ENCODE peak calls at places on chromosomes 1 and 21, in six cellular contexts. X is aorta, B is transverse colon, O is endodermal cell, A is caudate nucleus, T is mesendoderm. Y is an unnamed sample.

GRCh38 chr1:50913954-50914353 is 46.1 kb downstream of the FAF1 start:
- DNase-seq in A (no peak), O (no peak), T (no peak), B (no peak), X (no peak), Y (no peak)

GRCh38 chr1:100799954-100800612 is 80.5 kb downstream of the VCAM1 start:
- DNase-seq in A (no peak), O (no peak), X (no peak), B (no peak), T (no peak), Y (no peak)

GRCh38 chr1:181777812-181778211 is 283.7 kb downstream of the ZNF648 start:
- DNase-seq in B (no peak), O (no peak), T (no peak), X (no peak), A (no peak), Y (no peak)

GRCh38 chr1:208910161-208910560 is 666.0 kb upstream of the PLXNA2 start:
- DNase-seq in T (no peak), A (no peak), O (no peak), B (no peak), X (no peak), Y (no peak)

GRCh38 chr21:16533692-16534407 is 804.1 kb downstream of the USP25 start:
- DNase-seq in A (no peak), X (no peak), B (no peak), O (no peak), T (no peak), Y (no peak)

GRCh38 chr1:67170751-67171573 is 4.7 kb downstream of the IL23R start:
- DNase-seq in O (no peak), A (no peak), X (no peak), T (no peak), B (no peak), Y (no peak)

GRCh38 chr1:147600119-147601111 is 59.1 kb downstream of the BCL9 start:
- DNase-seq in T (peak; percentile 70), X (no peak), B (no peak), O (no peak), A (no peak), Y (no peak)

GRCh38 chr1:2545754-2546514 is 10.2 kb upstream of the TNFRSF14 start:
- DNase-seq in B (peak; percentile 95), A (peak; percentile 22), O (peak; percentile 98), X (peak; percentile 94), T (peak; percentile 96), Y (peak; percentile 90)

GRCh38 chr21:37531402-37532042 is 164.9 kb downstream of the DYRK1A start:
- DNase-seq in X (peak; percentile 66), O (no peak), T (no peak), B (peak; percentile 20), A (no peak), Y (peak; percentile 46)

GRCh38 chr1:1049318-1050165 is 24.6 kb downstream of the RNF223 start:
- DNase-seq in B (no peak), A (no peak), O (no peak), T (no peak), X (no peak), Y (no peak)

GRCh38 chr1:228935855-228936727 is 200.8 kb downstream of the RHOU start:
- DNase-seq in B (no peak), A (no peak), O (no peak), T (no peak), X (no peak), Y (no peak)

GRCh38 chr1:155569988-155570592 is 7.5 kb upstream of the ASH1L start:
- DNase-seq in X (no peak), B (no peak), A (no peak), T (peak; percentile 11), O (peak; percentile 19), Y (no peak)

GRCh38 chr21:43797415-43797814 is 8.0 kb downstream of the RRP1 start:
- DNase-seq in T (no peak), B (no peak), O (no peak), X (no peak), A (no peak), Y (no peak)

GRCh38 chr1:61279570-61279969 is 197.2 kb downstream of the NFIA start:
- DNase-seq in A (no peak), X (no peak), B (no peak), T (no peak), O (no peak), Y (no peak)

GRCh38 chr1:15948091-15948591 is 27.8 kb downstream of the ZBTB17 start:
- DNase-seq in O (peak; percentile 64), A (no peak), X (no peak), T (peak; percentile 60), B (no peak), Y (no peak)

DNA sequence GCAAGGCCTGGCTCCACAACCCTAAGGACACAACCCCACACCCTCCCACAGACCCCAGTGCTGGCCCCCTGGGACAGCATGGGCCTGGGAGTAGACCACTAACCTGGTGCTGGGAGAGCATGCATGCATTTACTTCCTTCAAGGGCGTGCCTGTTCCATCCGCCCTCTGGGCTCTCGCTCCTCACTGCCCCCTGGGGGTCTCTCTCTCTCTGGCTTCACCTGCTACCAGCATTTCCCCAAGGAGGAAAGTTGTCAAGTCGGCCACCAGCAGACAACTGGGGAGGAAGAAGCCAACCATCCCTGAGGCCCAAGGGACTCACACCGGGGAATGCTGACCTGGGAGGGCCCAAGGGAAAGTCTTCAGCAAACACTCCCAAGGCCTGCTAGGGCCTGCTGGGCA is 6.5 kb downstream of the LRP8 start:
- DNase-seq in X (peak; percentile 21), O (peak; percentile 91), A (no peak), T (peak; percentile 82), B (no peak), Y (no peak)
- H3K27ac ChIP-seq in X (no peak overlapping the region), O (no peak overlapping the region), A (no peak overlapping the region), T (no peak overlapping the region), B (no peak overlapping the region), Y (no peak overlapping the region)

GRCh38 chr1:234258071-234258470 is 115.2 kb upstream of the COA6 start:
- DNase-seq in O (no peak), T (no peak), B (no peak), A (no peak), X (no peak), Y (no peak)

GRCh38 chr1:234262007-234262753 is 111.1 kb upstream of the COA6 start:
- DNase-seq in A (no peak), X (no peak), T (peak; percentile 83), B (no peak), O (peak; percentile 57), Y (no peak)

GRCh38 chr1:234261545-234261944 is 111.7 kb upstream of the COA6 start:
- DNase-seq in O (peak; percentile 72), A (no peak), X (no peak), B (no peak), T (peak; percentile 86), Y (no peak)

GRCh38 chr1:234262754-234263105 is 110.5 kb upstream of the COA6 start:
- DNase-seq in T (no peak), A (no peak), X (no peak), O (no peak), B (no peak), Y (no peak)

GRCh38 chr1:234260578-234260977 is 112.7 kb upstream of the COA6 start:
- DNase-seq in X (no peak), B (no peak), O (no peak), T (no peak), A (no peak), Y (peak; percentile 49)
- H3K27ac ChIP-seq in X (no peak overlapping the region), B (no peak overlapping the region), O (no peak overlapping the region), T (no peak overlapping the region), A (no peak overlapping the region), Y (no peak overlapping the region)

GRCh38 chr1:248775496-248775895 is 19.9 kb upstream of the LYPD8 start:
- DNase-seq in O (no peak), X (no peak), B (no peak), T (no peak), A (no peak), Y (no peak)

GRCh38 chr1:248783367-248783766 is 27.8 kb upstream of the LYPD8 start:
- DNase-seq in O (no peak), X (no peak), B (no peak), A (no peak), T (no peak), Y (no peak)

GRCh38 chr1:248782311-248782887 is 26.8 kb upstream of the LYPD8 start:
- DNase-seq in T (no peak), O (no peak), X (no peak), A (no peak), B (no peak), Y (no peak)

GRCh38 chr1:248779350-248779749 is 23.8 kb upstream of the LYPD8 start:
- DNase-seq in A (no peak), X (no peak), T (no peak), O (no peak), B (no peak), Y (no peak)
- H3K27ac ChIP-seq in A (no peak overlapping the region), X (no peak overlapping the region), T (no peak overlapping the region), O (no peak overlapping the region), B (no peak overlapping the region), Y (no peak overlapping the region)

GRCh38 chr21:31429500-31429899 is 85.4 kb upstream of the TIAM1 start:
- DNase-seq in A (no peak), O (no peak), B (no peak), T (no peak), X (no peak), Y (no peak)

GRCh38 chr21:31420354-31420753 is 76.3 kb upstream of the TIAM1 start:
- DNase-seq in O (no peak), B (no peak), A (no peak), T (no peak), X (no peak), Y (no peak)

GRCh38 chr21:31420988-31421387 is 76.9 kb upstream of the TIAM1 start:
- DNase-seq in T (no peak), O (no peak), X (no peak), B (no peak), A (no peak), Y (no peak)

GRCh38 chr21:31426235-31426797 is 82.3 kb upstream of the TIAM1 start:
- DNase-seq in B (no peak), A (no peak), X (no peak), T (no peak), O (no peak), Y (no peak)

DNA sequence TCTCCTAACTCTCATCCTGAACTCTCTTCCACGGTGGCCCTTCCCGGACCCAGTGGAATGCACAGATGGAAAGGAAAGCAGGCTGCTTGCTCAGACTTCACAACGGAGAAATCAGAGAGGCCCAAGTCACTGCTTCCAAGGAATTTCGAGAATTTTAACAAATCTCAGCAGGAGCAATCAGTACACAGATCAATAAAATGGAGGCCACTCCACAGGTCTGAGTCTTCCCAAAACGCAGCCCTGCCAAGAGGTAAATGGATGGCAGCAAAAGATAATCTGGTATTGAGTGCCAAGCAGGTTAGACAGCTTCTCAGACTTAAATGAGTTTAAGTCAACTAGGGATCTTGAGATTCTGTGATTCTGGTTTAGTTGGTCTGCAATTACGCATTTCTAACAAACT is 81.1 kb upstream of the TIAM1 start:
- DNase-seq in O (peak; percentile 52), B (no peak), T (peak; percentile 88), X (no peak), A (no peak), Y (no peak)
- H3K27ac ChIP-seq in O (no peak overlapping the region), B (no peak overlapping the region), T (no peak overlapping the region), X (no peak overlapping the region), A (no peak overlapping the region), Y (no peak overlapping the region)